ENCODE peak calls at places on chromosomes 6 and 20, in nine cellular contexts. O is cardiac fibroblast, A is AG09309, R is AG04450, B is ascending aorta, D is upper lobe of right lung, E is BE2C, Y is sigmoid colon, Z is stomach. K is an unnamed sample.

GRCh38 chr20:35253010-35253409 is 24.9 kb downstream of the MMP24OS start:
- DNase-seq in Y (no peak), O (no peak), D (no peak), B (no peak), R (no peak), A (no peak), E (no peak), Z (no peak), K (no peak)

GRCh38 chr6:107740496-107741190 is 83.5 kb downstream of the SCML4 start:
- DNase-seq in R (no peak), Z (no peak), O (no peak), Y (no peak), A (no peak), D (no peak), E (no peak), B (no peak), K (no peak)

GRCh38 chr6:112475083-112475482 is 128.0 kb downstream of the RFPL4B start:
- DNase-seq in A (peak), O (peak), B (no peak), D (no peak), R (no peak), E (no peak), Y (no peak), Z (no peak), K (peak)

GRCh38 chr6:41182069-41183034 is 18.6 kb downstream of the TREML2 start:
- DNase-seq in E (peak), B (no peak), Z (peak), D (no peak), O (peak), A (peak), Y (no peak), R (peak), K (peak)

GRCh38 chr6:165059032-165059431 is 250.4 kb downstream of the C6orf118 start:
- DNase-seq in R (no peak), E (no peak), B (no peak), Z (no peak), O (peak), A (no peak), D (no peak), Y (no peak), K (no peak)

GRCh38 chr20:6231551-6231950 is 108.7 kb upstream of the FERMT1 start:
- DNase-seq in O (peak), E (no peak), Z (no peak), D (no peak), R (no peak), Y (no peak), A (no peak), B (no peak), K (no peak)

GRCh38 chr20:59022754-59023153 is 3.5 kb downstream of the TUBB1 start:
- DNase-seq in A (no peak), O (no peak), B (no peak), D (no peak), Z (no peak), E (no peak), Y (no peak), R (no peak), K (no peak)

GRCh38 chr6:13290335-13290734 is 38.0 kb downstream of the TBC1D7 start:
- DNase-seq in O (no peak), B (no peak), R (no peak), E (no peak), Y (no peak), A (no peak), D (no peak), Z (no peak), K (no peak)

DNA sequence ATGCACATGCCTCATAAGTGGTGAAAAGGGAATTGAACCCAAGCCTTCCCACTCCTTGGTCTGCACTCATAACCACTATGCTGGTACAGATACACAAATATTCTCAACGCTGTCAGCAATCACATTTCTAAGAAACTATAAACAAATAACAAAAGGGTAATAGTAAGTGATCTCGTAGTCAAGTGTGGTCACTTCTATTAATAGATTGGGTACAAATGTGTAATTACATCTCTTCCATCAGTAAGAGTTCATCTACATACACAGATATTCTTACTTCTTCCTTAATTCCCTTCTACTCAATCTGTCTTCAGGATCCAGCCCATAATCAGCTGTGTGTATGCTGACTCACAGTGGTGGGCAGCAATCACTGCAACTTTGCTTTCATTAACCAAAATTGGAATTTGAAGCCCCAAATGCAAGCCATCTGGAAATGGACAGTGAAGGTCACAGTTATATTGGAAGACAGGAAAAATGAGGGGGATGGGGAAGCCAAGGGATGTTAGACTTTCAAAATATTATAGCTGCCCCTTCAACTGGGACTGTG is 6.7 kb downstream of the PRSS35 start:
- DNase-seq in A (no peak), O (peak), Z (no peak), E (no peak), D (no peak), R (no peak), B (no peak), Y (no peak), K (no peak)
- TF ChIP-seq CTCF in A (peak), O (peak), Z (no peak), E (peak), D (peak), R (peak), B (peak), Y (no peak), K (peak)

GRCh38 chr6:62819640-62820039 is 391.6 kb upstream of the FKBP1C start:
- DNase-seq in O (no peak), Y (no peak), Z (no peak), B (no peak), E (no peak), R (no peak), D (no peak), A (no peak), K (no peak)
- H3K4me3 ChIP-seq in O (no peak), Y (no peak), Z (no peak), B (no peak), E (no peak), R (no peak), D (no peak), A (no peak), K (no peak)

GRCh38 chr20:25314497-25315417 is 66.9 kb downstream of the PYGB start:
- DNase-seq in E (no peak), O (no peak), Y (peak), A (no peak), R (no peak), Z (peak), D (peak), B (no peak), K (no peak)
- TF ChIP-seq CTCF in E (peak), O (no peak), Y (no peak), A (no peak), R (no peak), Z (no peak), D (no peak), B (no peak), K (peak)

GRCh38 chr6:169452869-169453186 is 199.2 kb upstream of the THBS2 start:
- DNase-seq in D (no peak), O (no peak), Z (no peak), A (no peak), R (no peak), Y (no peak), E (no peak), B (no peak), K (no peak)
- H3K4me3 ChIP-seq in D (no peak), O (no peak), Z (peak), A (no peak), R (no peak), Y (no peak), E (no peak), B (peak), K (no peak)